ENCODE peak calls at places on chromosomes 7 and 10, in eight cellular contexts. A, P, Y, I, U, D, T and X are unnamed samples.

GRCh38 chr7:34042406-34042805 is 137.1 kb downstream of the BMPER start:
- DNase-seq in A (no peak), U (no peak), D (no peak), P (no peak), T (no peak), I (no peak), Y (no peak), X (no peak)

GRCh38 chr7:48280100-48280499 is 108.8 kb downstream of the ABCA13 start:
- DNase-seq in U (no peak), T (no peak), I (no peak), D (no peak), Y (no peak), A (no peak), P (no peak), X (no peak)

GRCh38 chr10:14750900-14751575 is 23.7 kb downstream of the FAM107B start:
- DNase-seq in A (no peak), I (peak), D (no peak), U (no peak), Y (no peak), P (no peak), T (peak), X (no peak)

GRCh38 chr10:46542567-46543323 is 13.7 kb downstream of the GPRIN2 start:
- DNase-seq in T (peak), U (peak), A (no peak), I (peak), Y (peak), D (peak), P (no peak), X (no peak)

GRCh38 chr10:29766753-29767152 is 132.0 kb upstream of the SVIL start:
- DNase-seq in Y (no peak), T (no peak), I (no peak), U (no peak), D (no peak), P (no peak), A (no peak), X (no peak)

GRCh38 chr7:40623863-40624262 is 489.1 kb downstream of the SUGCT start:
- DNase-seq in T (no peak), I (no peak), A (no peak), D (no peak), U (no peak), P (no peak), Y (no peak), X (no peak)

GRCh38 chr10:132398566-132398991 is 1.6 kb downstream of the PWWP2B start:
- DNase-seq in D (no peak), A (peak), Y (no peak), P (no peak), T (no peak), U (peak), I (peak), X (no peak)

GRCh38 chr10:917416-917720 is 14.1 kb downstream of the LARP4B start:
- DNase-seq in A (no peak), P (no peak), Y (no peak), I (no peak), D (no peak), T (no peak), U (no peak), X (no peak)

GRCh38 chr10:86655596-86655995 is 1.2 kb downstream of the OPN4 start:
- DNase-seq in T (peak), U (peak), P (no peak), D (no peak), Y (no peak), A (no peak), I (peak), X (no peak)

GRCh38 chr7:12434012-12434642 is 30.5 kb upstream of the VWDE start:
- DNase-seq in U (no peak), P (no peak), Y (no peak), I (no peak), D (no peak), T (no peak), A (no peak), X (no peak)

GRCh38 chr10:125151824-125152634 is 8.3 kb downstream of the CTBP2 start:
- DNase-seq in I (peak), U (no peak), A (peak), P (no peak), Y (peak), D (no peak), T (no peak), X (no peak)

GRCh38 chr7:23334482-23335056 is 35.4 kb downstream of the MALSU1 start:
- DNase-seq in U (peak), P (peak), A (peak), Y (no peak), D (no peak), I (no peak), T (no peak), X (no peak)

GRCh38 chr10:17910144-17910789 is 41.5 kb upstream of the SLC39A12 start:
- DNase-seq in A (peak), Y (no peak), P (peak), U (no peak), D (no peak), I (peak), T (no peak), X (no peak)

GRCh38 chr7:93949468-93949867 is 27.9 kb downstream of the GNG11 start:
- DNase-seq in P (no peak), Y (no peak), A (no peak), T (no peak), I (no peak), U (no peak), D (no peak), X (no peak)

GRCh38 chr7:2805213-2806003 is 38.7 kb downstream of the GNA12 start:
- DNase-seq in I (no peak), A (no peak), D (no peak), Y (no peak), U (no peak), T (no peak), P (no peak), X (no peak)

GRCh38 chr10:25047902-25048301 is 31.5 kb downstream of the THNSL1 start:
- DNase-seq in P (no peak), U (no peak), D (no peak), T (no peak), Y (no peak), A (no peak), I (no peak), X (no peak)

GRCh38 chr7:10637991-10638390 is 335.7 kb upstream of the PHF14 start:
- DNase-seq in P (no peak), I (no peak), A (no peak), Y (no peak), D (no peak), U (no peak), T (no peak), X (no peak)

GRCh38 chr10:79137826-79138225 is 69.1 kb downstream of the ZMIZ1 start:
- DNase-seq in I (peak), P (no peak), T (no peak), U (no peak), A (no peak), D (no peak), Y (no peak), X (peak)

GRCh38 chr7:48518092-48518491 is 346.8 kb downstream of the ABCA13 start:
- DNase-seq in D (no peak), T (no peak), P (no peak), I (no peak), Y (no peak), U (no peak), A (no peak), X (no peak)

GRCh38 chr7:56124981-56125380 is 8.8 kb upstream of the NUPR2 start:
- DNase-seq in U (no peak), P (no peak), A (no peak), Y (no peak), T (no peak), I (no peak), D (no peak), X (no peak)

GRCh38 chr10:113929522-113929921 is 75.1 kb downstream of the NHLRC2 start:
- DNase-seq in P (no peak), A (no peak), I (no peak), T (no peak), Y (no peak), U (no peak), D (no peak), X (no peak)

GRCh38 chr10:49352323-49352722 is 43.6 kb downstream of the DRGX start:
- DNase-seq in U (no peak), Y (no peak), T (no peak), A (no peak), I (no peak), P (no peak), D (no peak), X (no peak)

DNA sequence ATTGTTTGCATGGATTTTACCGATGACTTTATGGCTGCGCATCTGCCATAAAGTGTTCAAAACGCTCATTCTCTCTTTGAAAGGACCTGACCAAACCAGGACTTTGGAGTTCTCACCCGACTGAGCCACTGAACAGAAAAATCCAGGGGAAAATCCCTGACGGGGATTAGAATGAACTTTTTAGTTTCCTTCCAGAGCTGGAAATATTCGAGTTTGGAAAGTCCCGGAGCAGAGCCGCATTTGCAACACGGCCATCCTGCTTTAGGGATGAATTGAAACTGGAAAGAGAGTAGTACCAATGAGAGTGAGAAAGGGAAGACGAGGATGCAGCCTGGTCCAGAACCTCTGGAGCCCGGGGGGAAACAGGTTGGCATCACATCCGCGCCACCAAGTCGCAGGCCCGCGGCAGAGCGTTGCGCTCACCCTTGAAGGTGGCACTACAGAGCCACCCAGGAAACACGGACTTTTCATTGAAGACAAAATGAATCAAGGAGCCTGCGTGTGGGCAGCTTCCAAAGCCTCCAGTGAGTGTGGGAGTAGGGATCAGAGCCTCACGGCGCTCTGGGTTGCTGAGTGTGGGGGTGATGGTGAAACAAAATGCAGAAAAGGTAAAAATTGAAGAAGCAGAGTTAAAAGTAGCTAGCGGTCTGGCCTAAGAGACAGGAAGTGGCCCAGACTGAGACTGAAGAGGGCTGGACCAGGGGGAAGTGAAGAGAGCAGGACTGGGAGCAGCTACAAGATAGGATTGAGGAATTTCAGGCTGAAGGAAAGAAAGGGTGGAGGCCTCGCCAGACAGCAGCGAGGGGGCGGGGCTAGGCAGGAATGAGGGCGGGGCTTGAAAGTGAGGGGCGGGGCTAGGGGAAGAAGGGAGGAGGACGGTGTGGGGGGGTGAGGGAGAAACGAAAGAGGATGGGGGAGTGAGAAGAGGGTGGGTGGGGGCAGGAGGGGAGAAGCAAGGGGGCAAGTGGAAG is 1.9 kb downstream of the SMURF1 start:
- DNase-seq in Y (peak), P (no peak), U (peak), D (peak), A (peak), T (peak), I (peak), X (no peak)
- TF ChIP-seq POLR2A in Y (no peak), P (no peak), U (no peak), D (peak), A (peak), T (no peak), I (no peak), X (no peak)

GRCh38 chr7:90211391-90212148 is at the start of gene STEAP2:
- DNase-seq in D (peak), Y (peak), I (peak), T (peak), P (peak), U (peak), A (peak), X (peak)
- TF ChIP-seq POLR2A in D (peak), Y (peak), I (peak), T (peak), P (no peak), U (peak), A (peak), X (no peak)

GRCh38 chr7:151058766-151059361 is 525 bp upstream of the SLC4A2 start:
- DNase-seq in D (no peak), A (peak), I (no peak), U (no peak), T (no peak), Y (no peak), P (no peak), X (no peak)

GRCh38 chr7:151059362-151060112 is at the start of gene SLC4A2:
- DNase-seq in A (peak), P (no peak), U (peak), I (peak), T (peak), Y (peak), D (peak), X (peak)

GRCh38 chr7:151057038-151057736 is 510 bp downstream of the CDK5 start:
- DNase-seq in Y (no peak), I (no peak), P (no peak), T (no peak), U (no peak), D (no peak), A (no peak), X (peak)

GRCh38 chr7:151057737-151057988 is at the start of gene CDK5:
- DNase-seq in P (no peak), U (no peak), A (no peak), I (no peak), Y (no peak), T (no peak), D (no peak), X (no peak)

DNA sequence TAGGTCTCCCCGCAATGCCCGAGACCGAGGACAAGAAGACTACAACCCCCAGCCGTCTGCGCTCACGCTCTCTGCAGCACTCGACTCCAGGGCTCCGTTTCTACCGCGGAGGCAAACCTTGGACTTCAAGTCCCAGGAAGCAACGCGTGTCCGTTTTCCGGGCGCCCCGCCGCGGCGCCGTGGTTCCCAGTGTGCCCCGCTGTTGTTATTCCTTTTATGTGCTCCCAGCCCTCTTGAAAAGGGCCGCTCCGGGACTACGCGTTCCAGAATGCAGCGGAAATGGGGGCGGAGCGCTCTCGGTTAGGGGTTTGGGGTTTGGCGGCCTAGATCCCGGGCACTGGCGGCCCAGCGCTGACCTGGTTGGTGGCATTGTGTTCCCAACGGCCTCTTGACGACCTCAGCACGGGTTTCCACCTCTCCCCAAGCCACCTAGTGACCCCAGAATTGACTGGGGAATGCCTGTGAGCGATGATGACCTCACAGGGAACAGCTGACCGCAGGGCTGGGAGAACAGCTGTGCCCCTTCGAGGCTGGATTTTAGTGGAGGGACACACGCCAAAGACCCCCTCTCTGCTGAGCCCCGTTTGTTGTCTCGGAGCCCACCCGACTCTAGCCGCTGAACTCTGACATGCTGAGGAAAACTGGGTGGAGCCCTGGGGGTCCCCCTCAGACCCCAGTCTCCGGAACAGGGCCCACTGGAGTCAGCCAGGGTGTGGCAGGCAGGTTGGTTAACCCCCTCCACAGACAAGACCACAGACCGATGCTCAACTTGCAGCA is 480 bp upstream of the CDK5 start:
- DNase-seq in U (peak), Y (peak), I (peak), D (peak), P (peak), T (peak), A (peak), X (peak)
- TF ChIP-seq POLR2A in U (peak), Y (peak), I (peak), D (peak), P (peak), T (peak), A (peak), X (no peak)

GRCh38 chr7:6639627-6640026 is 2.5 kb downstream of the ZNF316 start:
- DNase-seq in U (no peak), A (no peak), D (no peak), I (no peak), P (no peak), T (no peak), Y (no peak), X (no peak)

GRCh38 chr7:6634021-6634420 is 3.1 kb upstream of the ZNF316 start:
- DNase-seq in P (no peak), A (no peak), T (no peak), D (no peak), Y (no peak), U (no peak), I (no peak), X (no peak)

GRCh38 chr7:6639032-6639431 is 1.9 kb downstream of the ZNF316 start:
- DNase-seq in Y (no peak), A (no peak), D (no peak), P (no peak), I (no peak), T (no peak), U (no peak), X (no peak)

GRCh38 chr7:6637544-6638229 is 569 bp downstream of the ZNF316 start:
- DNase-seq in T (no peak), Y (no peak), P (no peak), I (peak), U (peak), A (peak), D (no peak), X (peak)

GRCh38 chr7:6636741-6637543 is at the start of gene ZNF316:
- DNase-seq in P (no peak), Y (peak), D (no peak), T (no peak), A (peak), U (peak), I (peak), X (peak)
- TF ChIP-seq POLR2A in P (no peak), Y (peak), D (peak), T (peak), A (peak), U (peak), I (peak), X (peak)